ENCODE peak calls at places on chromosomes 4 and X, in eight cellular contexts. K is fibroblast of lung; Z is heart left ventricle; E is astrocyte; O is RWPE2; Y is neuronal stem cell; H is CD4-positive, CD25-positive, alpha-beta regulatory T cell; W is cardiac muscle cell. S is an unnamed sample. For H3K9me3, H3K4me1 and H3K27me3, the result is how much of the 10 kb centered on the place peaks cover.

GRCh38 chr4:147737623-147738022 is 5.7 kb downstream of the ARHGAP10 start:
- DNase-seq in K (no peak), Z (no peak), E (no peak), O (no peak), Y (no peak), H (no peak), W (no peak), S (no peak)

GRCh38 chrX:136214551-136214950 is 36.6 kb downstream of the MAP7D3 start:
- DNase-seq in K (peak), Z (no peak), E (peak), O (no peak), Y (no peak), H (no peak), W (no peak), S (peak)

GRCh38 chrX:7233632-7234406 is 85.9 kb upstream of the PUDP start:
- DNase-seq in K (no peak), Z (no peak), E (no peak), O (no peak), Y (no peak), H (no peak), W (no peak), S (no peak)

GRCh38 chrX:150486011-150486410 is 82.4 kb upstream of the MTM1 start:
- DNase-seq in K (peak), Z (peak), E (peak), O (no peak), Y (no peak), H (peak), W (peak), S (peak)

GRCh38 chr4:61201562-61202099 is 1.5 kb downstream of the ADGRL3 start:
- DNase-seq in K (peak), Z (no peak), E (no peak), O (no peak), Y (no peak), H (no peak), W (peak), S (no peak)

GRCh38 chr4:39606747-39607146 is 31.9 kb downstream of the SMIM14 start:
- DNase-seq in K (no peak), Z (no peak), E (no peak), O (no peak), Y (no peak), H (no peak), W (no peak), S (no peak)

GRCh38 chrX:153449306-153450113 is 3.7 kb upstream of the TREX2 start:
- DNase-seq in K (no peak), Z (no peak), E (no peak), O (no peak), Y (no peak), H (no peak), W (no peak), S (no peak)

GRCh38 chr4:78065514-78066192 is 8.5 kb downstream of the FRAS1 start:
- DNase-seq in K (no peak), Z (no peak), E (no peak), O (no peak), Y (no peak), H (no peak), W (no peak), S (no peak)

GRCh38 chr4:117477925-117478324 is 392.5 kb upstream of the TRAM1L1 start:
- DNase-seq in K (no peak), Z (no peak), E (no peak), O (no peak), Y (no peak), H (no peak), W (no peak), S (no peak)

GRCh38 chr4:7732263-7732662 is 207.4 kb downstream of the AFAP1 start:
- DNase-seq in K (no peak), Z (no peak), E (no peak), O (no peak), Y (no peak), H (no peak), W (no peak), S (no peak)
- H3K9me3 ChIP-seq in K (under half), Z (under half), E (under half), O (under half), Y (under half), H (under half), W (under half), S (under half)

GRCh38 chr4:103292373-103292772 is 94.2 kb upstream of the CENPE start:
- DNase-seq in K (no peak), Z (no peak), E (no peak), O (no peak), Y (no peak), H (no peak), W (no peak), S (no peak)
- H3K4me1 ChIP-seq in K (under half), Z (under half), E (under half), O (under half), Y (under half), H (under half), W (under half), S (under half)

DNA sequence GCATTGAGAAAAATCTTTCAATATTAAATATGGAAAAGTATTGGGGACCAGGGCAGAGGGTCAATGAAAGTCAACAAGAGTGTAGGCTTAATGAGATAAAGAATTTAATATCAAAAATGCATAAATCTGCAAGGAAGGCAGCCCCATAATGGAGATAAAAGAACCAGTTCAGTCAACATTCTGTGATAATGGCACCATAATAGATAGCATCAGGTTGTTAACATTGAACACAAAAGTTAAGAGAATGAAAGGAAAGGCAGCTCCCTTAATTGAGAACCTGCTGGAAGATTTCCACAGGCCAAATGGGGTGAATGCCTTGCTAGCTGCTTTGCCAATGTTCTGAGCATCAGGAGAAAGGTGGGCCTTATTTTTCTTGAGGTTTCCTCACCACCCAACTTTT is 60.4 kb upstream of the TMEM33 start:
- DNase-seq in K (no peak), Z (no peak), E (no peak), O (no peak), Y (no peak), H (no peak), W (no peak), S (no peak)
- H3K27me3 ChIP-seq in K (half or more), Z (half or more), E (half or more), O (half or more), Y (half or more), H (half or more), W (half or more), S (under half)

DNA sequence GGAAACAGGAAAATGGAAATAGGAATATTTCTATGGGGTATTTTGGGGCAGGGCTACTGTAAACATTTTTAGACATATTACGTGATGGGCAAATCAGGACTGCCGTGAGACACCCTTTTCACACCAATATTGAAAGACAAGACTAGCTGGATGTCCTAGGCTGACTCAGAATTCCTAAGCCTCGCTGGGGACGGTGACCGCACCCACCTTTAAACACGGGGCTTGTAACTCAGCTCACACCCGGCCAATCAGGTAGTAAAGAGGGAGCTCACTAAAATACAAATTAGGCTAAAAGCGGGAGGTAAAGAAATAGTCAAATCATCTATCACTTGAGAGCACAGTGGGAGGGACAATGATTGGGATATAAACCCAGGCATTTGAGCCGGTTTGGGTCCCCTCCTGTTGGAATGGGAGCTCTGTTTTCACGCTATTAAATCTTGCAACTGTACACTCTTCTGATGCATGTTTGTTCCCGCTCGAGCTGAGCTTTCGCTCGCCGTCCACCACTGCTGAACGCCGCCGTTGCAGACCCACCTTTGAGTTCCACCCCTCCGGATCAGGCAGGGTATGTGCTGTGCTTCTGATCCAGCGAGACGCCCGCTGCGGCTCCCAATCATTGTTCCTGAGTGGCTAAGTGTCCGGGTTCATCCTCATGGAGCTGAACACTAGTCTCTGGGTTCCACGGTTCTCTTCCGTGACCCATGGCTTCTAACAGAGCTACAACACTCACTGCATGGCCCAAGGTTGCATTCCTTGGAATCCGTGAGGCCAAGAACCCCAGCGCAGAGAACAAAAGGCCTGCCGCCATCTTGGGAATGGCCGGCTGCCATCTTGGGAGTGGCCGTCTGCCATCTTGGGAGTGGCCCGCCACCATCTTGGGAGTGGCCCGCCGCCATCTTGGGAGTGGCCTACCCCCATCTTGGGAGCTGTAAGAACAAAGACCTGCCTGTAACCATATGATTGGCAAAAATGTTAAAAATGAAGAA is 152.6 kb downstream of the CRLF2 start:
- DNase-seq in K (no peak), Z (no peak), E (no peak), O (peak), Y (no peak), H (no peak), W (no peak), S (no peak)
- H3K9me3 ChIP-seq in K (under half), Z (under half), E (under half), O (under half), Y (under half), H (under half), W (under half), S (under half)

GRCh38 chrX:128739539-128739938 is 687.3 kb upstream of the ACTRT1 start:
- DNase-seq in K (no peak), Z (no peak), E (no peak), O (no peak), Y (no peak), H (no peak), W (no peak), S (no peak)
- H3K4me1 ChIP-seq in K (under half), Z (under half), E (under half), O (under half), Y (under half), H (under half), W (under half), S (under half)

DNA sequence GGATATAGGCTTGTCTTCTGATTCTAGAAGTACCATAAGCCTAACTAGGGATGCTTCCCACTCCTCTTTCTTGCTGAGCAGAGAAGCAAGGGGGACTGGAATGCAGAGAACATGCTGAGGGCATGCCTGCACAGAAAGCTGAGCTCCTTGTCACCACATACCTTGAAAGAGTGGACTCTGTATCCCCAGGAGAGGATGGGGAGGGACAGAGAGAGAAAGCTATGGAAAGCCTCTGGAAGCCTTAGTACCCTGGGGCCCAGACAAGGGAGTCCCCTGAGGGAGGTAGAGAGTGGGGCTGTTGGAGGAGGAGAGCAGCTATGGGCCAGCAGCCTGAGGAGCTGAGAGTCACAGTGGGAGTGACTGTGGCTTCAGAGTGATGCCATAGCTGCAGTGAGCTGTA is 77.8 kb downstream of the RTL9 start:
- DNase-seq in K (no peak), Z (no peak), E (no peak), O (no peak), Y (no peak), H (no peak), W (no peak), S (no peak)
- H3K27me3 ChIP-seq in K (under half), Z (under half), E (under half), O (under half), Y (under half), H (under half), W (under half), S (under half)

GRCh38 chr4:3239998-3240920 is 8.7 kb upstream of the MSANTD1 start:
- DNase-seq in K (no peak), Z (no peak), E (no peak), O (no peak), Y (no peak), H (no peak), W (no peak), S (no peak)
- H3K9me3 ChIP-seq in K (under half), Z (under half), E (under half), O (under half), Y (under half), H (under half), W (under half), S (under half)

DNA sequence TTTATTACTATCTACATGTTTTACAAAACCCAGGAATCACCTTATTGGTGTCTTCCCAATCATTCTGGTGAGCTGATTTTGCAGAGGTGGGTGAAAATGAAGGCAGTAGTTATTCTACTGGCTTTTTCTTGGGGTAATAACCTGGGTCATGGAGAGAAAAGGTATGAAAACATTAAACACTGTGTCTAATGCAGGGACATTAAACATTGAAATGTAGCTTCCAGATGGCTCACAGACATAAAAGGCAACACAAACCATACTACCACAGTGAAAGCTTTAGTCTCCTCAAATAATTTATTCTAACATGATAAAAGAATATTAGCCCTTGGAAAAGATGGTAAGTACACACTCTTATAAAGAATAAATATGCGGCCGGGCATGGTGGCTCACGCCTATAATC is 8.0 kb downstream of the SETD7 start:
- DNase-seq in K (no peak), Z (no peak), E (no peak), O (no peak), Y (no peak), H (no peak), W (no peak), S (no peak)
- H3K4me1 ChIP-seq in K (under half), Z (under half), E (under half), O (under half), Y (under half), H (under half), W (under half), S (under half)

GRCh38 chrX:104347860-104348259 is 93.1 kb upstream of the ESX1 start:
- DNase-seq in K (peak), Z (no peak), E (peak), O (no peak), Y (no peak), H (no peak), W (no peak), S (no peak)

GRCh38 chrX:104342065-104342464 is 87.3 kb upstream of the ESX1 start:
- DNase-seq in K (no peak), Z (no peak), E (no peak), O (no peak), Y (no peak), H (no peak), W (no peak), S (no peak)

DNA sequence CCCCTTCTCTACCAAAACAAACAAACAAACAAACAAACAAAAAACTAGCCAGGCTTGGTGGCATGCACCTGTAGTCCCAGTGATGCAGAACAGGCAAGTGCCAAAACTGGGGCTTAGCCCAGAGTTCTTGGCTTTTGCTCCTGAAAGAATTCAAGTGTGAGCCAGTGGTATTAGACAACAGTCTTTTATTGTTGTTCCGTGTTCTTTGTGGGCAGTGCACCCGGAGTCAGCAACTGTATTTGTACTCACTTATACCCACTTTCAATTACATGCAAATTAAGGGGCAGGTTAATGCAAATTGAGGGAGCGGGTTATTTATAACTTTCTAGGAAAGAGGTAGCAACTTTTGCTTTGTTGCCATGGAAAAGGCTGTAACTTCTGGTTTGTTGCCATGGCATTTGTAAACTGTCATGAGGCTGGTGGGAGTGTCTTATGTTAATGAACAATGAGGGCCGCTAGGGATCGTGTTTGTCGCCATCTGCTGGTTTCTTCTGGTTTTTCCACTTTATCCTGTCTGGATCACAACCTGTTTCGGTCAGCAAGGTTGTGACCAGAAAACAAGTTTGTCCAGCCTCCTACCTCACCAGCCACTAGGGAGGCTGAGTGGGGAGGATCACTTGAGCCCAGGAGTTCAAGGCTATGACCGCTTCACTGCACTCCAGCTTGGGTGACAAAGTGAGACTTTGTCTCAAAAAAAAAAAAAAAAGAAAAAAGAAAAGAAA is 88.8 kb upstream of the ESX1 start:
- DNase-seq in K (peak), Z (peak), E (peak), O (no peak), Y (peak), H (peak), W (peak), S (peak)
- H3K27me3 ChIP-seq in K (under half), Z (under half), E (under half), O (under half), Y (under half), H (under half), W (under half), S (under half)

GRCh38 chrX:47595701-47596655 is 13.7 kb downstream of the TIMP1 start:
- DNase-seq in K (peak), Z (no peak), E (peak), O (no peak), Y (no peak), H (peak), W (no peak), S (no peak)
- H3K9me3 ChIP-seq in K (under half), Z (under half), E (under half), O (under half), Y (under half), H (under half), W (under half), S (under half)